ENCODE peak calls at places on chromosomes 11 and 22, in ten cellular contexts. H is fibroblast of the conjunctiva; O is A172; G is NCI-H345; S is HEK293T; L is stimulated activated CD4-positive, alpha-beta T cell treated with anti-CD3 and anti-CD28 coated beads, TNF-alpha, amount 100 ng/mL, for 48 hours; W is caudate nucleus; U is left cardiac atrium; R is stimulated activated CD8-positive, alpha-beta memory T cell treated with anti-CD3 and anti-CD28 coated beads, Interleukin-4, amount 100 ng/mL, for 24 hours; N is mucosa of descending colon. B is an unnamed sample.

GRCh38 chr11:2515401-2516275 is 70.8 kb downstream of the KCNQ1 start:
- DNase-seq in R (no peak), S (no peak), W (no peak), N (peak), L (no peak), H (no peak), O (no peak), U (peak), G (no peak), B (peak)

GRCh38 chr22:22787805-22788459 is 99.7 kb upstream of the IGLL5 start:
- DNase-seq in W (no peak), N (peak), H (peak), O (peak), R (peak), G (peak), U (peak), L (peak), S (peak), B (no peak)

GRCh38 chr11:99773646-99774045 is 752.9 kb downstream of the CNTN5 start:
- DNase-seq in L (no peak), O (no peak), R (no peak), G (no peak), W (no peak), H (peak), S (no peak), N (no peak), U (no peak), B (no peak)

GRCh38 chr11:60887531-60887930 is 18.9 kb downstream of the PRPF19 start:
- DNase-seq in O (peak), N (no peak), L (no peak), R (no peak), H (no peak), U (no peak), W (no peak), S (peak), G (peak), B (no peak)

GRCh38 chr11:74319139-74319538 is 7.7 kb upstream of the P4HA3 start:
- DNase-seq in N (no peak), G (no peak), H (peak), U (no peak), S (no peak), L (no peak), W (no peak), R (no peak), O (peak), B (no peak)

GRCh38 chr22:49827853-49828598 is at the start of gene BRD1:
- DNase-seq in L (no peak), S (peak), H (no peak), O (no peak), W (no peak), R (peak), G (peak), U (peak), N (peak), B (no peak)

GRCh38 chr11:111445586-111445985 is 66.5 kb upstream of the POU2AF1 start:
- DNase-seq in L (no peak), U (no peak), R (no peak), S (no peak), O (no peak), G (no peak), W (no peak), H (no peak), N (no peak), B (no peak)

GRCh38 chr11:73330569-73331093 is 22.6 kb downstream of the ARHGEF17 start:
- DNase-seq in S (peak), R (no peak), H (no peak), N (no peak), G (no peak), O (peak), L (no peak), W (no peak), U (no peak), B (no peak)

GRCh38 chr11:93942176-93942575 is 79.0 kb upstream of the HEPHL1 start:
- DNase-seq in N (no peak), O (no peak), R (no peak), G (no peak), L (no peak), H (peak), U (no peak), W (no peak), S (no peak), B (no peak)

GRCh38 chr11:64865286-64866172 is 12.9 kb downstream of the EHD1 start:
- DNase-seq in G (no peak), O (peak), L (no peak), U (no peak), R (no peak), N (no peak), H (no peak), S (no peak), W (no peak), B (no peak)

GRCh38 chr22:39612811-39613548 is 42.4 kb downstream of the CACNA1I start:
- DNase-seq in U (no peak), O (no peak), G (no peak), W (no peak), H (no peak), R (no peak), N (no peak), L (no peak), S (no peak), B (no peak)

GRCh38 chr22:43228330-43228729 is 41.4 kb upstream of the TTLL12 start:
- DNase-seq in R (no peak), U (no peak), G (no peak), O (no peak), H (peak), N (no peak), W (no peak), S (peak), L (no peak), B (no peak)